ENCODE peak calls at places on chromosomes 11 and 22, in five cellular contexts. One of them, this sample, is unnamed.

GRCh38 chr11:46392421-46393230 is 1.1 kb upstream of the CHRM4 start:
- DNase-seq in transverse colon: peak; percentile 85
- DNase-seq in ovary: peak; percentile 87
- DNase-seq in SK-N-SH: peak; percentile 80
- DNase-seq in glutamatergic neuron: peak; percentile 60
- DNase-seq in this sample: peak; percentile 90

GRCh38 chr11:19595840-19596751 is 116.5 kb upstream of the NAV2 start:
- DNase-seq in ovary: no peak
- DNase-seq in glutamatergic neuron: no peak
- DNase-seq in transverse colon: no peak
- DNase-seq in SK-N-SH: peak; percentile 74
- DNase-seq in this sample: no peak

GRCh38 chr11:45392154-45392553 is 106.0 kb upstream of the SYT13 start:
- DNase-seq in SK-N-SH: no peak
- DNase-seq in transverse colon: no peak
- DNase-seq in ovary: no peak
- DNase-seq in glutamatergic neuron: no peak
- DNase-seq in this sample: no peak

GRCh38 chr11:6693342-6694228 is 10.4 kb upstream of the MRPL17 start:
- DNase-seq in SK-N-SH: no peak
- DNase-seq in ovary: no peak
- DNase-seq in transverse colon: no peak
- DNase-seq in glutamatergic neuron: no peak
- DNase-seq in this sample: no peak

GRCh38 chr11:130531061-130531460 is 82.6 kb downstream of the ADAMTS15 start:
- DNase-seq in ovary: no peak
- DNase-seq in glutamatergic neuron: no peak
- DNase-seq in transverse colon: no peak
- DNase-seq in SK-N-SH: no peak
- DNase-seq in this sample: no peak

GRCh38 chr11:7576671-7577225 is 62.9 kb downstream of the PPFIBP2 start:
- DNase-seq in glutamatergic neuron: no peak
- DNase-seq in ovary: peak; percentile 61
- DNase-seq in SK-N-SH: peak; percentile 55
- DNase-seq in transverse colon: no peak
- DNase-seq in this sample: no peak

GRCh38 chr11:23502821-23503220 is 642.5 kb upstream of the CCDC179 start:
- DNase-seq in SK-N-SH: no peak
- DNase-seq in ovary: no peak
- DNase-seq in glutamatergic neuron: no peak
- DNase-seq in transverse colon: no peak
- DNase-seq in this sample: no peak

GRCh38 chr22:50001388-50002231 is 11.0 kb downstream of the IL17REL start:
- DNase-seq in SK-N-SH: no peak
- DNase-seq in ovary: no peak
- DNase-seq in glutamatergic neuron: no peak
- DNase-seq in transverse colon: no peak
- DNase-seq in this sample: no peak

GRCh38 chr11:29389793-29390192 is 627.0 kb downstream of the KCNA4 start:
- DNase-seq in glutamatergic neuron: no peak
- DNase-seq in transverse colon: no peak
- DNase-seq in ovary: no peak
- DNase-seq in SK-N-SH: no peak
- DNase-seq in this sample: no peak

GRCh38 chr11:75867778-75868374 is 52.9 kb downstream of the UVRAG start:
- DNase-seq in transverse colon: no peak
- DNase-seq in SK-N-SH: peak; percentile 59
- DNase-seq in ovary: no peak
- DNase-seq in glutamatergic neuron: no peak
- DNase-seq in this sample: peak; percentile 40

GRCh38 chr22:24076091-24076867 is 65.2 kb downstream of the CABIN1 start:
- DNase-seq in SK-N-SH: no peak
- DNase-seq in ovary: no peak
- DNase-seq in glutamatergic neuron: peak; percentile 33
- DNase-seq in transverse colon: no peak
- DNase-seq in this sample: no peak

GRCh38 chr22:27627444-27627833 is 174.1 kb downstream of the MN1 start:
- DNase-seq in glutamatergic neuron: no peak
- DNase-seq in SK-N-SH: no peak
- DNase-seq in ovary: no peak
- DNase-seq in transverse colon: no peak
- DNase-seq in this sample: no peak

GRCh38 chr11:78907636-78908035 is 333.0 kb upstream of the NARS2 start:
- DNase-seq in transverse colon: no peak
- DNase-seq in SK-N-SH: no peak
- DNase-seq in glutamatergic neuron: no peak
- DNase-seq in ovary: no peak
- DNase-seq in this sample: no peak

GRCh38 chr22:28019881-28020861 is 101.1 kb upstream of the PITPNB start:
- DNase-seq in transverse colon: peak; percentile 68
- DNase-seq in glutamatergic neuron: peak; percentile 84
- DNase-seq in ovary: peak; percentile 85
- DNase-seq in SK-N-SH: peak; percentile 89
- DNase-seq in this sample: peak; percentile 81

GRCh38 chr22:50244420-50245213 is at the start of gene TUBGCP6:
- DNase-seq in transverse colon: peak; percentile 96
- DNase-seq in ovary: peak; percentile 94
- DNase-seq in glutamatergic neuron: peak; percentile 95
- DNase-seq in SK-N-SH: peak; percentile 94
- DNase-seq in this sample: peak; percentile 91

GRCh38 chr11:80860632-80861031 is 1419.8 kb upstream of the TENM4 start:
- DNase-seq in SK-N-SH: no peak
- DNase-seq in transverse colon: no peak
- DNase-seq in glutamatergic neuron: no peak
- DNase-seq in ovary: no peak
- DNase-seq in this sample: no peak

GRCh38 chr11:127454856-127455255 is 454.3 kb upstream of the KIRREL3 start:
- DNase-seq in transverse colon: no peak
- DNase-seq in glutamatergic neuron: no peak
- DNase-seq in SK-N-SH: no peak
- DNase-seq in ovary: no peak
- DNase-seq in this sample: no peak

GRCh38 chr11:127452533-127452932 is 452.0 kb upstream of the KIRREL3 start:
- DNase-seq in ovary: no peak
- DNase-seq in SK-N-SH: no peak
- DNase-seq in transverse colon: no peak
- DNase-seq in glutamatergic neuron: no peak
- DNase-seq in this sample: no peak

DNA sequence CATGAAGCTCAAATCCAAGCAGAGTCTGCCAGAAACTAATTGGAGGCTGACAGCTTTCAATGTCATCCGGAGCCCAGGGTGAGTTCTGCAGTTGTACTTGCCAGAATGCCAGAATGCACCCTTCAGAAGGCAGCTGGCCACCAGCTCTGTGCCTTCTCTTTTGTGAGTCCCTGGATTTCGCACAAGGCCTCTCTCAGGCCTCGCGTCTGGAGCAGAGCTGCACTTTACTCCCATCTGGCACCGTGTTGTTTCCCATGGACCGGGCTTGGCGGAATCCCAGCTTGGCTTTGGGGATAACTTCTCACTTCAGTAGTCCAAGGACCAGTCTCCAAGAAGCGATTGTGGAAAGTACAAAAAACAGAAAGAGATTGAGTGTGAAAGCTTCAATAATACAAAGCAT is 451.3 kb upstream of the KIRREL3 start:
- DNase-seq in SK-N-SH: no peak
- DNase-seq in transverse colon: no peak
- DNase-seq in glutamatergic neuron: peak; percentile 24
- DNase-seq in ovary: peak; percentile 57
- DNase-seq in this sample: no peak
- TF ChIP-seq CTCF in SK-N-SH: no peak
- TF ChIP-seq CTCF in transverse colon: no peak
- TF ChIP-seq CTCF in glutamatergic neuron: no peak
- TF ChIP-seq CTCF in ovary: no peak
- TF ChIP-seq CTCF in this sample: no peak

GRCh38 chr11:132099692-132100091 is 729.3 kb downstream of the NTM start:
- DNase-seq in ovary: no peak
- DNase-seq in SK-N-SH: peak; percentile 27
- DNase-seq in transverse colon: no peak
- DNase-seq in glutamatergic neuron: peak; percentile 64
- DNase-seq in this sample: peak; percentile 47
- TF ChIP-seq CTCF in ovary: no peak
- TF ChIP-seq CTCF in SK-N-SH: peak; percentile 40
- TF ChIP-seq CTCF in transverse colon: no peak
- TF ChIP-seq CTCF in glutamatergic neuron: peak; percentile 73
- TF ChIP-seq CTCF in this sample: peak; percentile 73

GRCh38 chr11:126357969-126358762 is 2.7 kb downstream of the ST3GAL4 start:
- DNase-seq in transverse colon: no peak
- DNase-seq in SK-N-SH: no peak
- DNase-seq in glutamatergic neuron: no peak
- DNase-seq in ovary: peak; percentile 69
- DNase-seq in this sample: no peak
- TF ChIP-seq CTCF in transverse colon: no peak
- TF ChIP-seq CTCF in SK-N-SH: no peak
- TF ChIP-seq CTCF in glutamatergic neuron: no peak
- TF ChIP-seq CTCF in ovary: peak; percentile 13
- TF ChIP-seq CTCF in this sample: no peak

GRCh38 chr11:876550-876949 is 33.9 kb downstream of the TSPAN4 start:
- DNase-seq in ovary: no peak
- DNase-seq in SK-N-SH: no peak
- DNase-seq in glutamatergic neuron: peak; percentile 40
- DNase-seq in transverse colon: no peak
- DNase-seq in this sample: no peak

GRCh38 chr11:877565-877964 is 33.0 kb downstream of the CHID1 start:
- DNase-seq in transverse colon: no peak
- DNase-seq in glutamatergic neuron: no peak
- DNase-seq in SK-N-SH: peak; percentile 71
- DNase-seq in ovary: no peak
- DNase-seq in this sample: no peak

GRCh38 chr11:873723-874122 is 31.1 kb downstream of the TSPAN4 start:
- DNase-seq in glutamatergic neuron: no peak
- DNase-seq in ovary: no peak
- DNase-seq in transverse colon: no peak
- DNase-seq in SK-N-SH: no peak
- DNase-seq in this sample: no peak

GRCh38 chr11:875203-875602 is 32.6 kb downstream of the TSPAN4 start:
- DNase-seq in transverse colon: no peak
- DNase-seq in SK-N-SH: no peak
- DNase-seq in ovary: no peak
- DNase-seq in glutamatergic neuron: no peak
- DNase-seq in this sample: no peak

GRCh38 chr11:875769-876301 is 33.2 kb downstream of the TSPAN4 start:
- DNase-seq in transverse colon: no peak
- DNase-seq in glutamatergic neuron: no peak
- DNase-seq in SK-N-SH: no peak
- DNase-seq in ovary: no peak
- DNase-seq in this sample: no peak
- TF ChIP-seq CTCF in transverse colon: no peak
- TF ChIP-seq CTCF in glutamatergic neuron: no peak
- TF ChIP-seq CTCF in SK-N-SH: no peak
- TF ChIP-seq CTCF in ovary: no peak
- TF ChIP-seq CTCF in this sample: no peak

DNA sequence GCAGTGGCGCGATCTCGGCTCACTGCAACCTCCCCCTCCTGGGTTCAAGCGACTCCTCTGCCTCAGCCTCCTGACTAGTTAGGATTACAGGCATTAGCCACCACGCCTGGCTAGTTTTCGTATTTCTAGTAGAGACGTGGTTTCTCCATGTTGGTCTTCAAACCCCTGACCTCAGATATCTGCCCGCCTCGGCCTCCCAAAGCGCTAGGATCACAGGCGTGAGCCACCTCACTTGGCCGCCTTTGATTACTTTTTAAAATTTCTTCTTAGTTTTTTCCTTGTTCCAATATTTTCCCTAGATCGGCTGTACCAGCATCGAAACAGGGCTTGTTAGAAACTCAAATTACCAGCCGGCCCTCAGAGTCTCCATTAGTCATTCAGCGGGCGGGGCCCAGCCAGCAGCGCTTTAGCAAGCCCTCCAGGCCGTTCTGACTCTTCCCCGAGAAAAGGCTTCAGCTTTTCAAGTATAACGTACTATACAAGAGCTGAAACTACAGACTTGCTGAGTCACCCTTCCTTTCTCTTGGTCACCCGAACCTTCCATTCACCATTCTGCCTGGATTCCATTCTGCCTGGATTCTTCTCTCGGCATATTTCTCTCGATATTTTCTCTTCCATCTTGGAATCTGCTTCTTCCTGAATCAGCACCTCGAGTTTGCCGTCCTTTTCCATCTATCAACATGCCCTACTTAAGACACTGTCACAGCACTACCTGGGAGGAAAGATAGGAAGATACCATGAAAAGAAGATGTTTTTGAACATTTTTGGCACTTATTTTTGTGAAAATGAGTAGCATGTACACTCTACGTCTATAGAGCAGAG is 6.7 kb upstream of the CAPRIN1 start:
- DNase-seq in transverse colon: no peak
- DNase-seq in SK-N-SH: no peak
- DNase-seq in glutamatergic neuron: peak; percentile 43
- DNase-seq in ovary: no peak
- DNase-seq in this sample: no peak
- TF ChIP-seq CTCF in transverse colon: no peak
- TF ChIP-seq CTCF in SK-N-SH: no peak
- TF ChIP-seq CTCF in glutamatergic neuron: no peak
- TF ChIP-seq CTCF in ovary: no peak
- TF ChIP-seq CTCF in this sample: no peak

DNA sequence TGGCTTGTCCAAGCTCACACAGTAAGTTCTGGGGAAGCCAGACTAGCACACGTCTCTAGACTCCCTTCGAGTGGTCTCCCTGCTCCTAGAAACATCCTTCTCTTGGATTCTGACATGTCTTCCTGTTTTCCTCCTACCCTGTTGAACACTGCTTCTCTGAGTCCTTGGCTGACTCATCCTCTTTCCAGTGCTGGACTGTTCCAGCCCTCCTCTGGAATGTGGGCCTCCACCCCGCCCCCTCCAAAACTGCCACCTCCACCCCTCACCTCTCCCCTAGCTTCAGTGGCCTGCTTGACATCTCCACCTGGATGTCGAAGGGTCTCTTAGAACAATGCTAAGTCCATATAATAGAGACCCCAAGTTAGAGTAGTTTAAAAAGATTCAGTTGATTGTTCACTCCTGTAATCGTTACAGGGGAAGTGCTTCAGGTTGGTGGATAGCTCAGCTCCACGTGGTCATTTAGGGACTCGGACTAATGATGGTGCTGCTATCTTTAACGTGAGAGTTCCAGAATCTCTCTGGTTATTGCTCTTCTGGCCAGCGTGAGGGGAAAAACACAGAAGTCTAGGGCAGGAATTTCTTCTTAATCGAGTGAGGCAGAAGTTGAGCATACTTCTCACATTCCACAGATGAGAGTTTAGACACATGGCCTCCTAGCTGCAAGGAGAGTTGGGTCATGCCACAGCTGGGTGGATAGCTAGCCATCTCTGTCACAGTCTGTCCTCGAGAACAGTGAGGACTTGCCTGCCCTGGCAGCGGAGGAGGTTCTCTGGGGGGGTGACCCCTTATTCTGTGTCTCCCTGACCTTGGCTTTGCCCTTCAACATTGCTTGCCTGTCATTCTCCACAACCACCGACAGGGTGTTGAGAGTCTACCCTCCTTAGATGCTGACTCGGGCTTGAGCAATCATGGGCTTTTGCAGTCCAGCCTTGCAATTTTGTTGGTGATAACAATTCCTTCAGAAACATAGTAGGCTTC is 4.7 kb upstream of the C11orf96 start:
- DNase-seq in transverse colon: no peak
- DNase-seq in SK-N-SH: no peak
- DNase-seq in glutamatergic neuron: no peak
- DNase-seq in ovary: no peak
- DNase-seq in this sample: no peak
- TF ChIP-seq CTCF in transverse colon: no peak
- TF ChIP-seq CTCF in SK-N-SH: no peak
- TF ChIP-seq CTCF in glutamatergic neuron: no peak
- TF ChIP-seq CTCF in ovary: no peak
- TF ChIP-seq CTCF in this sample: no peak

This sample was measured in endothelial cell.